ENCODE peak calls at places on chromosome 15, in seven cellular contexts. U is A549; P is CD8-positive, alpha-beta T cell; R is WTC11; B is Panc1; I is foreskin fibroblast; G is HepG2. X is an unnamed sample.

GRCh38 chr15:29568840-29569532 is 253.3 kb downstream of the TJP1 start:
- DNase-seq in B (no peak), G (peak; percentile 23), P (no peak), I (no peak), U (peak; percentile 81), R (peak; percentile 53), X (no peak)

GRCh38 chr15:52678468-52679231 is 538 bp downstream of the ATOSA start:
- DNase-seq in U (peak; percentile 64), B (no peak), R (peak; percentile 81), I (peak; percentile 48), G (peak; percentile 57), P (peak; percentile 71), X (peak; percentile 60)

GRCh38 chr15:27454281-27455060 is 483.5 kb downstream of the GABRG3 start:
- DNase-seq in B (peak; percentile 27), I (peak; percentile 46), P (no peak), U (peak; percentile 50), R (no peak), G (no peak), X (no peak)

GRCh38 chr15:90845201-90845949 is 23.0 kb upstream of the FURIN start:
- DNase-seq in B (peak; percentile 54), I (peak; percentile 86), R (no peak), G (no peak), U (peak; percentile 60), P (no peak), X (peak; percentile 85)

GRCh38 chr15:39961051-39961450 is 27.1 kb downstream of the EIF2AK4 start:
- DNase-seq in B (no peak), I (no peak), P (no peak), R (no peak), U (no peak), G (no peak), X (no peak)

GRCh38 chr15:98403169-98403568 is 245.2 kb upstream of the IGF1R start:
- DNase-seq in U (no peak), P (no peak), G (no peak), I (no peak), B (no peak), R (no peak), X (no peak)

GRCh38 chr15:48647963-48648362 is 2.5 kb upstream of the FBN1 start:
- DNase-seq in G (no peak), P (no peak), B (no peak), I (peak; percentile 53), R (no peak), U (peak; percentile 30), X (peak; percentile 70)

GRCh38 chr15:40103124-40103858 is 5.4 kb downstream of the BMF start:
- DNase-seq in G (no peak), B (no peak), U (no peak), I (peak; percentile 74), P (no peak), R (peak; percentile 87), X (peak; percentile 48)

GRCh38 chr15:38991126-38991525 is 426.5 kb upstream of the RASGRP1 start:
- DNase-seq in R (no peak), B (peak; percentile 4), P (no peak), U (peak; percentile 22), I (peak; percentile 23), G (peak; percentile 13), X (peak; percentile 44)

GRCh38 chr15:51283026-51283425 is 55.4 kb downstream of the CYP19A1 start:
- DNase-seq in B (no peak), G (no peak), U (no peak), P (no peak), R (no peak), I (no peak), X (no peak)
- TF ChIP-seq CTCF in B (no peak), G (no peak), U (no peak), P (no peak), R (no peak), I (no peak), X (no peak)

DNA sequence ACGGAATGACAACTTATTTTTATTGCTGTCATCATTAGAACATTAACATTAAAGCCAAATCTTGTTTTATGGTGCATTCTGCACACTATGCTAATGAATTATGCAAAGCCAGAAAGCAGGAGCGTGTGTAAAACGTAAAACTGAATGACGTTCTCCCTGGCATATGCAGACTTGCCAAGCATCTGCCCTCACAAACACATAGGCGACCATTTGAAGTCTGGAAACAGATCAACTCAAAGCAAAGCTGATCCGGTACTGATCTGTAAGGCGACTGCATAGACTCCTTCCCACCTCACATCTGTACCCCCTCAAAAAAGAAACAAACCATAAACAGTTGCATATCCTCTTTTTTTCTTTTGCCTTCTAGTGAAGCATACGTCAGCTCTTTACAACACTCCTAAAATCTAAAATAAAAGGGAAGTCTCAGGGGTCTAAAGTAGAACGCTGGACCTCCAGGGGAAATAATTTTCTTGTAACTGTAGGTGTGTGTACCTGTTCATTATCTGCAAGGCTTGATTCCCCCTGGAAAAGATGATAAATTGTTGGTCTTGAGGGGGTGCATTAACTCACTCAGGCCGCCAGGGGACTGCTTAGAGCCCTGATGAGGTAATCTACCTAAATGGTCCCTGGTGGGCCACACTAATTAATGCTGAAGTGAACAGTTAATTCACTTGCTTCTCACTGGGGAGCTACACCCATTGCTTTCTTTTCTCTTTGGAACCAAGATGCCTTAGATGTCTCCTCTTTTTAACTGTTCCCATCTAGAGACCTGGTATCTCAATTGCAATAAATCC is 231.4 kb downstream of the CDIN1 start:
- DNase-seq in P (no peak), U (no peak), R (peak; percentile 22), B (peak; percentile 8), G (no peak), I (no peak), X (no peak)
- TF ChIP-seq CTCF in P (no peak), U (no peak), R (peak; percentile 67), B (peak; percentile 65), G (no peak), I (no peak), X (peak; percentile 68)

DNA sequence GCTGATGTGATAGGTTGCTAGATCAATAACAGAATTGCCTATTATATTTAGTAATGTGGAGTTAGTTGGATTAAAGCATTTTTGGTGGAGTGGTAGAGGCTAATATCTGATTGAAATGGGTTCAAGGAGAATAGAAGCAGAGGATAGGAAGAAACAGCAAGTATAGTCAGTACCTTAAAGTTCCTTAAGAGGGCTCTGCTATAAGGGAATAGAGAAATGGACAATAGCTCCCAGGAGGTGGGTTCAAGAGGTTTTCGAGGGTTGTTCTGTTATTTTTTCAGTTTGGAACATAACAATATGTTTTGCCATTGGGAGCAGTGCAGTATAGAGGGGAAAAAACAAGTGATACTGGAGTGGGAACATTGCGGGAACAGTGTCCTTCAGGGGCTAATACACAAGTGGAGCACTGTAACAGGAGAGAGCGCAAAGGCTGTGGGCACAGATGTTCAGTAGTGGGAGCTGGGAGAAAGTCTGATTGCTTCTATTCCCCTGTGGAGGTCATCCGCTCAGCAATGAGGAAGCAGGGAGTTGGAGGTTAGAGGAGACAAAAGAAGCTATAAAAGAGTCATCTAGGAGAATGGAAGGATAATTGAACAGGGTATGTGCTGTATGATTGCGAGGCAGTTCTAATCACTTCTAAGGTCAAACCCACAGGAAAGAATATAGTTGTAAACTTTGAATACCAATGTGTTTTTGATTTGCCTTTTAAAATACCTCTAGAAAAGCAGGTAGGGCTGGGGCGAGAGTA is 3.3 kb downstream of the MRPS11 start:
- DNase-seq in G (no peak), U (no peak), R (no peak), I (no peak), B (no peak), P (no peak), X (no peak)
- TF ChIP-seq CTCF in G (no peak), U (no peak), R (no peak), I (no peak), B (peak; percentile 20), P (no peak), X (peak; percentile 45)

GRCh38 chr15:87604857-87605446 is 651.6 kb downstream of the NTRK3 start:
- DNase-seq in P (no peak), R (peak; percentile 32), B (no peak), U (peak; percentile 32), G (no peak), I (no peak), X (no peak)
- TF ChIP-seq CTCF in P (no peak), R (peak; percentile 70), B (peak; percentile 44), U (peak; percentile 36), G (peak; percentile 22), I (peak; percentile 32), X (peak; percentile 78)

GRCh38 chr15:57862761-57863160 is 156.2 kb downstream of the POLR2M start:
- DNase-seq in P (no peak), G (no peak), I (no peak), R (no peak), B (no peak), U (no peak), X (no peak)

GRCh38 chr15:57861805-57862586 is 155.5 kb downstream of the POLR2M start:
- DNase-seq in R (no peak), U (no peak), P (no peak), G (no peak), I (peak; percentile 83), B (no peak), X (peak; percentile 81)

GRCh38 chr15:57866149-57866736 is 159.7 kb downstream of the POLR2M start:
- DNase-seq in P (peak; percentile 23), R (peak; percentile 82), G (peak; percentile 56), I (peak; percentile 10), B (no peak), U (peak; percentile 58), X (peak; percentile 12)

GRCh38 chr15:57867970-57868791 is 161.7 kb downstream of the POLR2M start:
- DNase-seq in U (no peak), R (no peak), B (no peak), P (no peak), G (no peak), I (no peak), X (no peak)

GRCh38 chr15:57865294-57865693 is 158.8 kb downstream of the POLR2M start:
- DNase-seq in B (no peak), I (no peak), R (peak; percentile 38), P (no peak), U (peak; percentile 13), G (no peak), X (no peak)
- TF ChIP-seq CTCF in B (peak; percentile 8), I (peak; percentile 39), R (peak; percentile 73), P (peak; percentile 20), U (peak; percentile 18), G (peak; percentile 30), X (peak; percentile 81)

X was measured in HFFc6.